ENCODE peak calls at places on chromosomes 3 and 15, in five cellular contexts. X is colonic mucosa, H is neural progenitor cell, G is epithelial cell of prostate, V is tibial artery. T is an unnamed sample.

GRCh38 chr15:63243101-63243500 is 34.3 kb upstream of the APH1B start:
- DNase-seq in X (no peak), H (no peak), G (no peak), V (peak), T (no peak)

GRCh38 chr3:33278106-33278672 is 947 bp downstream of the FBXL2 start:
- DNase-seq in X (no peak), H (no peak), G (no peak), V (no peak), T (no peak)

GRCh38 chr3:49703443-49703927 is 14.1 kb downstream of the RNF123 start:
- DNase-seq in X (peak), H (peak), G (no peak), V (no peak), T (no peak)

GRCh38 chr3:152197451-152197850 is 71.3 kb upstream of the MBNL1 start:
- DNase-seq in X (no peak), H (no peak), G (no peak), V (no peak), T (no peak)

GRCh38 chr15:99537344-99537743 is 28.4 kb upstream of the MEF2A start:
- DNase-seq in X (no peak), H (no peak), G (no peak), V (no peak), T (no peak)

GRCh38 chr3:42077785-42078184 is 13.4 kb upstream of the TRAK1 start:
- DNase-seq in X (no peak), H (no peak), G (no peak), V (no peak), T (no peak)

GRCh38 chr3:154730221-154730620 is 300.2 kb upstream of the GPR149 start:
- DNase-seq in X (no peak), H (no peak), G (no peak), V (no peak), T (peak)

GRCh38 chr3:175410251-175410650 is 551.1 kb downstream of the NAALADL2 start:
- DNase-seq in X (no peak), H (no peak), G (no peak), V (no peak), T (peak)

GRCh38 chr3:40387895-40388254 is 891 bp downstream of the ENTPD3 start:
- DNase-seq in X (no peak), H (no peak), G (no peak), V (no peak), T (no peak)

GRCh38 chr15:29934251-29934650 is 112.0 kb upstream of the TJP1 start:
- DNase-seq in X (no peak), H (no peak), G (no peak), V (no peak), T (peak)

GRCh38 chr3:40504636-40505430 is 1.0 kb upstream of the ZNF620 start:
- DNase-seq in X (peak), H (no peak), G (peak), V (peak), T (peak)

GRCh38 chr15:89893696-89894450 is at the start of gene AP3S2:
- DNase-seq in X (peak), H (peak), G (peak), V (peak), T (peak)

GRCh38 chr3:161371441-161372320 is at the start of gene SPTSSB:
- DNase-seq in X (peak), H (peak), G (peak), V (no peak), T (peak)

GRCh38 chr3:60363817-60364216 is 887.4 kb downstream of the FHIT start:
- DNase-seq in X (no peak), H (no peak), G (no peak), V (no peak), T (no peak)

GRCh38 chr3:124837730-124838186 is 49.4 kb downstream of the ITGB5 start:
- DNase-seq in X (peak), H (peak), G (peak), V (peak), T (no peak)

GRCh38 chr3:135792174-135792573 is 173.4 kb upstream of the PPP2R3A start:
- DNase-seq in X (no peak), H (peak), G (no peak), V (no peak), T (no peak)

GRCh38 chr3:170364965-170365364 is 7.5 kb downstream of the SKIL start:
- DNase-seq in X (no peak), H (no peak), G (no peak), V (no peak), T (no peak)